ENCODE peak calls at places on chromosomes 13 and 19, in ten cellular contexts. One of them, this sample, is unnamed.

GRCh38 chr19:752652-753517 is 2.0 kb downstream of the MISP start:
- DNase-seq in lower leg skin: no peak
- DNase-seq in endothelial cell of umbilical vein: no peak
- DNase-seq in spleen: no peak
- DNase-seq in GM12891: no peak
- DNase-seq in Peyer's patch: peak
- DNase-seq in sigmoid colon: peak
- DNase-seq in IMR-90: peak
- DNase-seq in body of pancreas: no peak
- DNase-seq in HCT116: peak
- DNase-seq in this sample: no peak

GRCh38 chr13:65964672-65965071 is 1265.5 kb downstream of the PCDH9 start:
- DNase-seq in body of pancreas: no peak
- DNase-seq in IMR-90: no peak
- DNase-seq in endothelial cell of umbilical vein: peak
- DNase-seq in spleen: no peak
- DNase-seq in lower leg skin: no peak
- DNase-seq in GM12891: no peak
- DNase-seq in Peyer's patch: no peak
- DNase-seq in sigmoid colon: no peak
- DNase-seq in HCT116: no peak
- DNase-seq in this sample: no peak

GRCh38 chr13:80630685-80631121 is 289.8 kb upstream of the SPRY2 start:
- DNase-seq in IMR-90: no peak
- DNase-seq in spleen: no peak
- DNase-seq in Peyer's patch: no peak
- DNase-seq in lower leg skin: no peak
- DNase-seq in GM12891: no peak
- DNase-seq in sigmoid colon: peak
- DNase-seq in body of pancreas: no peak
- DNase-seq in HCT116: no peak
- DNase-seq in endothelial cell of umbilical vein: peak
- DNase-seq in this sample: no peak

GRCh38 chr13:50731400-50731799 is 112.1 kb downstream of the DLEU7 start:
- DNase-seq in spleen: no peak
- DNase-seq in sigmoid colon: no peak
- DNase-seq in HCT116: no peak
- DNase-seq in GM12891: no peak
- DNase-seq in Peyer's patch: no peak
- DNase-seq in body of pancreas: no peak
- DNase-seq in lower leg skin: no peak
- DNase-seq in endothelial cell of umbilical vein: peak
- DNase-seq in IMR-90: peak
- DNase-seq in this sample: no peak

GRCh38 chr13:91520952-91521351 is 122.5 kb downstream of the GPC5 start:
- DNase-seq in GM12891: no peak
- DNase-seq in spleen: no peak
- DNase-seq in Peyer's patch: no peak
- DNase-seq in endothelial cell of umbilical vein: no peak
- DNase-seq in sigmoid colon: no peak
- DNase-seq in HCT116: no peak
- DNase-seq in lower leg skin: no peak
- DNase-seq in IMR-90: no peak
- DNase-seq in body of pancreas: no peak
- DNase-seq in this sample: no peak

GRCh38 chr19:50492303-50493052 is 15.8 kb upstream of the GARIN5A start:
- DNase-seq in GM12891: no peak
- DNase-seq in HCT116: no peak
- DNase-seq in body of pancreas: no peak
- DNase-seq in sigmoid colon: peak
- DNase-seq in IMR-90: no peak
- DNase-seq in lower leg skin: no peak
- DNase-seq in spleen: no peak
- DNase-seq in endothelial cell of umbilical vein: no peak
- DNase-seq in Peyer's patch: no peak
- DNase-seq in this sample: no peak

GRCh38 chr13:33349996-33350826 is 64.7 kb upstream of the STARD13 start:
- DNase-seq in spleen: peak
- DNase-seq in GM12891: peak
- DNase-seq in sigmoid colon: peak
- DNase-seq in lower leg skin: peak
- DNase-seq in Peyer's patch: peak
- DNase-seq in body of pancreas: peak
- DNase-seq in IMR-90: peak
- DNase-seq in endothelial cell of umbilical vein: peak
- DNase-seq in HCT116: no peak
- DNase-seq in this sample: peak

GRCh38 chr13:73580868-73581267 is 522.1 kb downstream of the KLF5 start:
- DNase-seq in GM12891: no peak
- DNase-seq in spleen: no peak
- DNase-seq in endothelial cell of umbilical vein: no peak
- DNase-seq in Peyer's patch: no peak
- DNase-seq in lower leg skin: no peak
- DNase-seq in body of pancreas: no peak
- DNase-seq in sigmoid colon: no peak
- DNase-seq in HCT116: no peak
- DNase-seq in IMR-90: no peak
- DNase-seq in this sample: no peak

GRCh38 chr13:31167490-31167889 is 5.8 kb upstream of the HSPH1 start:
- DNase-seq in HCT116: no peak
- DNase-seq in IMR-90: peak
- DNase-seq in GM12891: no peak
- DNase-seq in sigmoid colon: no peak
- DNase-seq in endothelial cell of umbilical vein: no peak
- DNase-seq in Peyer's patch: no peak
- DNase-seq in body of pancreas: no peak
- DNase-seq in lower leg skin: no peak
- DNase-seq in spleen: no peak
- DNase-seq in this sample: no peak

GRCh38 chr13:48731957-48732569 is 78.3 kb downstream of the CYSLTR2 start:
- DNase-seq in GM12891: peak
- DNase-seq in Peyer's patch: peak
- DNase-seq in IMR-90: no peak
- DNase-seq in HCT116: peak
- DNase-seq in lower leg skin: no peak
- DNase-seq in body of pancreas: peak
- DNase-seq in sigmoid colon: no peak
- DNase-seq in spleen: peak
- DNase-seq in endothelial cell of umbilical vein: peak
- DNase-seq in this sample: peak

GRCh38 chr19:11365557-11366117 is 8.8 kb upstream of the SWSAP1 start:
- DNase-seq in body of pancreas: no peak
- DNase-seq in HCT116: no peak
- DNase-seq in GM12891: no peak
- DNase-seq in IMR-90: no peak
- DNase-seq in spleen: no peak
- DNase-seq in endothelial cell of umbilical vein: no peak
- DNase-seq in sigmoid colon: no peak
- DNase-seq in lower leg skin: no peak
- DNase-seq in Peyer's patch: no peak
- DNase-seq in this sample: no peak

GRCh38 chr19:958967-959685 is 25.0 kb upstream of the WDR18 start:
- DNase-seq in spleen: no peak
- DNase-seq in GM12891: no peak
- DNase-seq in HCT116: peak
- DNase-seq in endothelial cell of umbilical vein: no peak
- DNase-seq in sigmoid colon: no peak
- DNase-seq in IMR-90: peak
- DNase-seq in body of pancreas: no peak
- DNase-seq in lower leg skin: no peak
- DNase-seq in Peyer's patch: no peak
- DNase-seq in this sample: peak

GRCh38 chr19:40716031-40716654 is 543 bp downstream of the COQ8B start:
- DNase-seq in endothelial cell of umbilical vein: peak
- DNase-seq in HCT116: peak
- DNase-seq in Peyer's patch: peak
- DNase-seq in spleen: peak
- DNase-seq in GM12891: no peak
- DNase-seq in lower leg skin: no peak
- DNase-seq in IMR-90: peak
- DNase-seq in body of pancreas: peak
- DNase-seq in sigmoid colon: no peak
- DNase-seq in this sample: peak

GRCh38 chr19:45154064-45154827 is 6.5 kb downstream of the NKPD1 start:
- DNase-seq in endothelial cell of umbilical vein: peak
- DNase-seq in GM12891: no peak
- DNase-seq in sigmoid colon: no peak
- DNase-seq in Peyer's patch: no peak
- DNase-seq in body of pancreas: no peak
- DNase-seq in IMR-90: peak
- DNase-seq in HCT116: peak
- DNase-seq in spleen: no peak
- DNase-seq in lower leg skin: no peak
- DNase-seq in this sample: peak

GRCh38 chr19:47485210-47485609 is 1.2 kb upstream of the KPTN start:
- DNase-seq in lower leg skin: no peak
- DNase-seq in spleen: no peak
- DNase-seq in HCT116: no peak
- DNase-seq in GM12891: no peak
- DNase-seq in endothelial cell of umbilical vein: no peak
- DNase-seq in sigmoid colon: no peak
- DNase-seq in body of pancreas: no peak
- DNase-seq in Peyer's patch: no peak
- DNase-seq in IMR-90: no peak
- DNase-seq in this sample: peak

GRCh38 chr19:47483200-47483599 is 819 bp downstream of the KPTN start:
- DNase-seq in HCT116: no peak
- DNase-seq in spleen: no peak
- DNase-seq in endothelial cell of umbilical vein: no peak
- DNase-seq in sigmoid colon: no peak
- DNase-seq in lower leg skin: no peak
- DNase-seq in Peyer's patch: no peak
- DNase-seq in IMR-90: no peak
- DNase-seq in GM12891: no peak
- DNase-seq in body of pancreas: no peak
- DNase-seq in this sample: no peak

GRCh38 chr19:47486900-47487299 is 2.9 kb upstream of the KPTN start:
- DNase-seq in endothelial cell of umbilical vein: no peak
- DNase-seq in IMR-90: no peak
- DNase-seq in lower leg skin: no peak
- DNase-seq in sigmoid colon: no peak
- DNase-seq in GM12891: no peak
- DNase-seq in spleen: no peak
- DNase-seq in Peyer's patch: no peak
- DNase-seq in body of pancreas: no peak
- DNase-seq in HCT116: no peak
- DNase-seq in this sample: no peak

GRCh38 chr19:47481460-47482052 is 2.5 kb downstream of the KPTN start:
- DNase-seq in lower leg skin: no peak
- DNase-seq in sigmoid colon: no peak
- DNase-seq in spleen: no peak
- DNase-seq in Peyer's patch: no peak
- DNase-seq in body of pancreas: no peak
- DNase-seq in IMR-90: no peak
- DNase-seq in endothelial cell of umbilical vein: no peak
- DNase-seq in GM12891: no peak
- DNase-seq in HCT116: no peak
- DNase-seq in this sample: no peak

GRCh38 chr19:47483800-47484690 is at the start of gene KPTN:
- DNase-seq in Peyer's patch: peak
- DNase-seq in sigmoid colon: peak
- DNase-seq in lower leg skin: peak
- DNase-seq in spleen: peak
- DNase-seq in IMR-90: peak
- DNase-seq in endothelial cell of umbilical vein: peak
- DNase-seq in GM12891: peak
- DNase-seq in HCT116: peak
- DNase-seq in body of pancreas: peak
- DNase-seq in this sample: peak
- TF ChIP-seq POLR2A in Peyer's patch: peak
- TF ChIP-seq POLR2A in sigmoid colon: no peak
- TF ChIP-seq POLR2A in lower leg skin: no peak
- TF ChIP-seq POLR2A in spleen: no peak
- TF ChIP-seq POLR2A in IMR-90: peak
- TF ChIP-seq POLR2A in endothelial cell of umbilical vein: peak
- TF ChIP-seq POLR2A in GM12891: peak
- TF ChIP-seq POLR2A in HCT116: no peak
- TF ChIP-seq POLR2A in body of pancreas: peak
- TF ChIP-seq POLR2A in this sample: peak

GRCh38 chr19:51570962-51571575 is at the start of gene ZNF175:
- DNase-seq in IMR-90: peak
- DNase-seq in GM12891: no peak
- DNase-seq in spleen: peak
- DNase-seq in Peyer's patch: peak
- DNase-seq in sigmoid colon: peak
- DNase-seq in body of pancreas: peak
- DNase-seq in HCT116: peak
- DNase-seq in lower leg skin: peak
- DNase-seq in endothelial cell of umbilical vein: peak
- DNase-seq in this sample: peak
- TF ChIP-seq POLR2A in IMR-90: peak
- TF ChIP-seq POLR2A in GM12891: no peak
- TF ChIP-seq POLR2A in spleen: no peak
- TF ChIP-seq POLR2A in Peyer's patch: no peak
- TF ChIP-seq POLR2A in sigmoid colon: no peak
- TF ChIP-seq POLR2A in body of pancreas: peak
- TF ChIP-seq POLR2A in HCT116: no peak
- TF ChIP-seq POLR2A in lower leg skin: no peak
- TF ChIP-seq POLR2A in endothelial cell of umbilical vein: peak
- TF ChIP-seq POLR2A in this sample: peak

GRCh38 chr13:43802511-43802910 is 15.7 kb upstream of the ENOX1 start:
- DNase-seq in endothelial cell of umbilical vein: no peak
- DNase-seq in spleen: no peak
- DNase-seq in Peyer's patch: no peak
- DNase-seq in HCT116: no peak
- DNase-seq in GM12891: no peak
- DNase-seq in sigmoid colon: no peak
- DNase-seq in IMR-90: no peak
- DNase-seq in lower leg skin: no peak
- DNase-seq in body of pancreas: no peak
- DNase-seq in this sample: no peak
- TF ChIP-seq POLR2A in endothelial cell of umbilical vein: no peak
- TF ChIP-seq POLR2A in spleen: no peak
- TF ChIP-seq POLR2A in Peyer's patch: no peak
- TF ChIP-seq POLR2A in HCT116: no peak
- TF ChIP-seq POLR2A in GM12891: no peak
- TF ChIP-seq POLR2A in sigmoid colon: no peak
- TF ChIP-seq POLR2A in IMR-90: no peak
- TF ChIP-seq POLR2A in lower leg skin: no peak
- TF ChIP-seq POLR2A in body of pancreas: no peak
- TF ChIP-seq POLR2A in this sample: no peak

DNA sequence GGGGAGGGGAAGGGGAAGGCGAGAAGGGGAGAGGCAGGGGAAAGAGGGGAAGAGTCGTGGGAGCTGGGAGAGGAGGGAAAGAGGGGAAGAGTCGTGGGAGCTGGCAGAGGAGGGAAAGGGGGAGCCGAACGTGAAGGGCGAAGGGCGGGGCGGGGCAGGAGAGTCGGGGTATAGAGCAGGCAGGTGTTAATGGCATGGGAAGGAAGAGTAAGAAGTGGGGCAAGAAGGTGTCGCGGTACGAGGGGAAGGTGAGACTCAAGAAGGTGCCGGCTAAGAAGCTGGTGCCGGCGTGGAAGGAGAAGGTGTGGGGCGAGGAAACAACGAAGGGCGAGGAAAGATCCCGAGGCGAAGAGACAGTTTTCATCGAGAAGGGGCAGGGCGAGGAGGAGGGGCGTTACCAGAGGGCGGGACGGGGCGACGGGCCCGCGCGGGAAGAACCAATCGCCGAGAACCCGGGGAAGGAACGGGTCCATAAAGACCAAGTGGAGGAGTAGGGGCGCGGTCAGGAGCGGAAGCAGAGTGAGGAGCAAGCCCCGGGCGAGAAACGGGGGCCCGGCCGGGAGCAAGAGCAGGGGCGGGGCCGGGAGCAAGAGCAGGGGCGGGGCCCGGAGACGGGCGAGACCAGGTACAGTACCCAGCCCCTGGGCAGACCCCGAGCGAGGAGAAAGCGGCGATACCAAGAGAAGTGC is 463 bp downstream of the CATSPERG start:
- DNase-seq in sigmoid colon: peak
- DNase-seq in IMR-90: peak
- DNase-seq in endothelial cell of umbilical vein: peak
- DNase-seq in HCT116: peak
- DNase-seq in GM12891: peak
- DNase-seq in Peyer's patch: peak
- DNase-seq in spleen: peak
- DNase-seq in lower leg skin: peak
- DNase-seq in body of pancreas: peak
- DNase-seq in this sample: peak
- TF ChIP-seq POLR2A in sigmoid colon: peak
- TF ChIP-seq POLR2A in IMR-90: no peak
- TF ChIP-seq POLR2A in endothelial cell of umbilical vein: no peak
- TF ChIP-seq POLR2A in HCT116: no peak
- TF ChIP-seq POLR2A in GM12891: no peak
- TF ChIP-seq POLR2A in Peyer's patch: peak
- TF ChIP-seq POLR2A in spleen: no peak
- TF ChIP-seq POLR2A in lower leg skin: no peak
- TF ChIP-seq POLR2A in body of pancreas: peak
- TF ChIP-seq POLR2A in this sample: peak